ENCODE peak calls at places on chromosomes 1 and 21, in four cellular contexts. A, L, G and D are unnamed samples.

GRCh38 chr1:56647106-56647505 is 2.0 kb downstream of the PRKAA2 start:
- DNase-seq in A (no peak), L (no peak), G (no peak), D (no peak)

GRCh38 chr21:29321217-29321616 is 22.5 kb downstream of the BACH1 start:
- DNase-seq in A (no peak), L (no peak), G (no peak), D (no peak)

GRCh38 chr1:35174225-35174540 is 18.8 kb downstream of the SFPQ start:
- DNase-seq in G (no peak), L (no peak), A (no peak), D (no peak)

GRCh38 chr1:53681647-53682368 is 57.2 kb downstream of the GLIS1 start:
- DNase-seq in L (peak), G (peak), A (no peak), D (no peak)

GRCh38 chr21:29300547-29301138 is 1.9 kb downstream of the BACH1 start:
- DNase-seq in A (no peak), L (no peak), G (no peak), D (no peak)

GRCh38 chr1:168112673-168113305 is 23.9 kb downstream of the GPR161 start:
- DNase-seq in L (no peak), A (peak), G (peak), D (peak)

GRCh38 chr1:226988337-226988672 is 48.2 kb downstream of the COQ8A start:
- DNase-seq in L (peak), G (no peak), A (no peak), D (no peak)

GRCh38 chr1:106700151-106700550 is 356.3 kb upstream of the PRMT6 start:
- DNase-seq in G (peak), L (no peak), A (no peak), D (peak)

GRCh38 chr1:179883739-179884138 is 1.7 kb downstream of the TOR1AIP1 start:
- DNase-seq in G (peak), L (peak), A (no peak), D (no peak)

GRCh38 chr1:197341626-197342025 is 73.6 kb downstream of the CRB1 start:
- DNase-seq in A (no peak), G (peak), L (no peak), D (no peak)

GRCh38 chr1:44884746-44885145 is 41.7 kb upstream of the PTCH2 start:
- DNase-seq in A (no peak), L (no peak), G (peak), D (no peak)

GRCh38 chr1:41765109-41765655 is 153.5 kb downstream of the HIVEP3 start:
- DNase-seq in G (no peak), A (no peak), L (no peak), D (no peak)

GRCh38 chr1:187685338-187685737 is 856.6 kb downstream of the PLA2G4A start:
- DNase-seq in L (no peak), A (peak), G (peak), D (peak)

GRCh38 chr1:10339815-10340214 is 59.0 kb upstream of the PGD start:
- DNase-seq in L (peak), A (no peak), G (peak), D (peak)

GRCh38 chr21:25385912-25386474 is 221.3 kb downstream of the MRPL39 start:
- DNase-seq in L (peak), G (peak), A (peak), D (peak)

GRCh38 chr1:60819302-60819701 is 263.1 kb upstream of the NFIA start:
- DNase-seq in A (no peak), G (no peak), L (no peak), D (no peak)

GRCh38 chr1:207579436-207579799 is 65.5 kb upstream of the CR1L start:
- DNase-seq in L (peak), A (peak), G (peak), D (peak)

GRCh38 chr1:45037456-45037855 is 25.4 kb downstream of the UROD start:
- DNase-seq in G (peak), L (no peak), A (no peak), D (no peak)

GRCh38 chr1:226723640-226724532 is 15.2 kb downstream of the ITPKB start:
- DNase-seq in G (peak), A (no peak), L (peak), D (peak)

GRCh38 chr1:175262646-175263045 is 70.1 kb upstream of the KIAA0040 start:
- DNase-seq in L (no peak), G (no peak), A (no peak), D (peak)

GRCh38 chr1:3922201-3922725 is 22.2 kb upstream of the C1orf174 start:
- DNase-seq in G (no peak), A (no peak), L (no peak), D (no peak)

GRCh38 chr1:42035205-42035829 is 116.6 kb upstream of the HIVEP3 start:
- DNase-seq in G (peak), A (no peak), L (peak), D (peak)

GRCh38 chr1:167593860-167594259 is 36.2 kb upstream of the RCSD1 start:
- DNase-seq in G (no peak), A (no peak), L (no peak), D (no peak)

DNA sequence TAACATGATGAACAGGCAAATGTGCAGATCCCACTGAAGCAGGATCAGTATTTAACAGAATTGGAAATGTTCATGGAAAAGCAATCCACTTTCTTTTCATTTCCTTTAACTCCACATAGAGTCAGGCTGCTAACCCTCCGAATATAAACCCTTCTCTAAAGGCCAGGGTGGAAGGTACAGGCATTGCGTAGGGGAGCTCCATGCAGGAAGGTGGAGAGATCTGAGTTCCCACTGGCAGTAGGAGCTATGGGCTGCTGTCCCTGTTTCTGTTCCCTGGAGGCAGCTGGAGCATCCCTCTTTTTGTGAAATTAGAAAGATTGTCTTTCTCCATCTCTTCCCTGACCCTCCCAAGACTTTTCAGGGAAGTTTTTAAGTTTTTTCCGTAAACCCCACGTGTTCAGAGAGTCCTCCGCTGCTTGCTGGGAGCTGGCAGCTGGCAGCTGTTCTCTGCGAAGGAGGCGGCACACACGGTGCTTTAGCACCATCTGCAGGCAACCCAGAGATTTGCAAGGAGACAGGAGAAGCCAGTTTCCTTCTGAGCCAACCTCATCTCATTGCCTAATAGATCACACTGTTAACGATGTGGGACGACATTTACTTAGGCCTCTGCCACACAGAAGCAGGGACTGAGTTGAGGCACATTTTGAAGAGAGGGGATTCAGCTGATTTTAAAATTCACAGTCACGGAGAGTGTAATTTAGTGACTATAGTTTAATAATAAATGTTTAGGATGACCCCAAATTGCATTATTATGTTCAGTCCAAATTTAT is 55.4 kb upstream of the HOOK1 start:
- DNase-seq in G (peak), L (peak), A (peak), D (peak)
- H3K4me3 ChIP-seq in G (no peak), L (no peak), A (no peak), D (peak)

GRCh38 chr1:204741440-204741839 is 55.9 kb upstream of the LRRN2 start:
- DNase-seq in G (no peak), L (no peak), A (no peak), D (no peak)
- H3K4me3 ChIP-seq in G (no peak), L (no peak), A (no peak), D (no peak)

GRCh38 chr1:243301059-243301458 is 45.2 kb downstream of the SDCCAG8 start:
- DNase-seq in A (no peak), L (no peak), G (no peak), D (no peak)
- H3K4me3 ChIP-seq in A (no peak), L (no peak), G (no peak), D (no peak)

GRCh38 chr1:228276361-228276831 is 68.6 kb downstream of the OBSCN start:
- DNase-seq in A (no peak), G (no peak), L (no peak), D (no peak)
- H3K4me3 ChIP-seq in A (peak), G (peak), L (peak), D (peak)

GRCh38 chr1:115183158-115183557 is 93.9 kb upstream of the TSPAN2 start:
- DNase-seq in G (no peak), L (peak), A (no peak), D (no peak)
- H3K4me3 ChIP-seq in G (no peak), L (no peak), A (no peak), D (no peak)

DNA sequence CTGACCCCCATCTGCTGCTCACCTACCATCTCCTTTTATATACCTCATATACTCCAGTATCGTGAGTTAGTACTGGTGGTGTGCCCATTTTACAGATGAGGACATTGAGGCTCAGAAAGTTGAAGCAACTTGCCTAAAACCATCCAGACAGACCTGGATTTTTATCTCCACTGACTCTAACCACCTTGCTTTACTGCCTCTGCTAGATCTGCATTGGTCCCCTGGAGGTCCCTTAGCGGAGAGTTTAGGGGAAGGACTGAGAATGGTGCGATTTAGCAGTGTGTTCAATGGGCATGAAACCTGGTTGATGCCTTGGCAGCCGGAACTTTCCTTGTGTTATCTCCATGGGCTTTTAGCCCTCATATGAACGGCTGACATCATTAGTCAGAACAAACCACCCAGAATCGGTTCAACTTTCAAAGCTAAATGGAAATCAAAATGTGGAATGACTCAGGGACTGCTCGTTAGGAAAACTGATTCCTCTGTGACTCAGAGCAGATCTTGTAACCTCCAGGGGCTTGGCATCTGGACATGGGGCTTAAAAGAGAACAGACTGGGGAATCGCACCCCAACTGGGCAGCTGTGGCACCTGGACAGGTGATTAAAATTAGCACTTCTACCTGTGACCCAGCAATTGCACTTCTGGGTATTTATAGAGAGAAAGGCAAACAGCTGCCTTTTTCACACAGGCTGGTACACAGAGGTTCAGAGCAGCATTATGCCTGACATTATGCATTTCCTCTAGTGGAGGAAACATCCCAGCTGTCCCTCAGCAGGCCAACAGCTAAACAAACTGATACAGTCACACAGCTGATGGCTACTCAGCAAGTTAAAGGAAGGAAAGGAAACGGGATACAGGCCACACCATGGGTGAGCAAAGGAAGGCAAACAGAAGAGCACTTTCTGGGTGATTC is 25.3 kb downstream of the TMEM51 start:
- DNase-seq in G (peak), L (no peak), A (peak), D (peak)
- H3K4me3 ChIP-seq in G (no peak), L (no peak), A (no peak), D (no peak)

DNA sequence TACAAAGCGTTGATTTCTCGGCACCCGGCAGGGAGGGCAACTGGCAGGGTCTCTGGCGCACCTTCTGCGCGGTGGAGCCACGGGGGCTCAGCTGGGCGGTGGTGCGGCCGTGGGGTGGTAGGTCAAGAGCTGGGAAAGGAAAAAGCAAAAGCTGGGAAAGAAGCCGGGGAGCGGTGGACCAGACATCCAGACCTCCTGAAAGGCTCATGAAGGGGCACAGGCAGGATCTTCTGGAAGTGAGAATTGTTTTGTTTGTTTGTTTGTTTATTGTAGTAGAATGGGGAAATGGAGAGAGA is 7.2 kb upstream of the RNU1-1 start:
- DNase-seq in A (no peak), L (peak), G (no peak), D (no peak)
- H3K4me3 ChIP-seq in A (no peak), L (peak), G (no peak), D (no peak)

GRCh38 chr1:37636435-37636834 is 1.7 kb upstream of the RSPO1 start:
- DNase-seq in A (no peak), L (no peak), G (no peak), D (no peak)

GRCh38 chr1:37633950-37634553 is 640 bp downstream of the RSPO1 start:
- DNase-seq in A (no peak), L (peak), G (no peak), D (no peak)

GRCh38 chr1:37633040-37633949 is 1.4 kb downstream of the RSPO1 start:
- DNase-seq in G (no peak), L (peak), A (no peak), D (no peak)

GRCh38 chr1:37635309-37635902 is 714 bp upstream of the RSPO1 start:
- DNase-seq in L (no peak), A (no peak), G (no peak), D (no peak)

DNA sequence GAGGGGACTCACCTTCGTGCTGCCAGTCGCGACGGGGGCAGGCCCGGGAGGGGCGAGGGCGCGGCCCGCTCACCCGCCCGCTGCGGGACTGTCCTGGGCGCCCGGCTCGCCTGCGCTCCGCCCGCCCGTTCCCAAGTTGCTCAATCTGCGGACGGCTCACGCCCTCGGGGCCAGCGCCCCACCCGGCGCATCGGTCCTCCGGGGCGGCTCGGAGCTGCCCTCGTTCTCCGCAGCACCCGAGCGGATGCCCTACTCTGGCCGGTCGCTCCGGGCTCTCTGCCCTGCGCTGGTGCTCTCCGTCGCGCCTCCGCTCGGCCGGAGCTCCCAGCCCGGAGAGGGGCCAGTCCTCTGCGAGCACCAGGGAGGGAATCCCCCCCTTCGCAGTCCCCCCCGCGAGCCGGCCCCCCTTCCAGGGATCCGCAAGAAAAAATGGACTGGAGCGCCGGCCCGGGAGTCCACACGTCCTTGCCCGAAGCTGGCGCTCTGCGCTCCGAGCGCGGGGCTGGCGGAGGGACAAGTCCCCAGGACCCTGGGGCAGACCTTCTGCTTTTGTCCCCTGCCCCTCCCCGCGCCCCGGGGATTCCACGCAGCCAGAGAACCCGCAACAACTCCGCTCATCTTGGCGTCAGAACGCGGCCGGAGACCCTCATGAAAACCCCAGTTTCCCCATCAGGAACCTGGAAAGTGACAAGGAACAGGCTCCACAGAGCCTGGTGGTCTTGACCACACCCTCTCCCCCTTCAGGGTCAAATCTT is at the start of gene RSPO1:
- DNase-seq in G (peak), A (no peak), L (peak), D (peak)
- H3K4me3 ChIP-seq in G (peak), A (peak), L (peak), D (peak)

DNA sequence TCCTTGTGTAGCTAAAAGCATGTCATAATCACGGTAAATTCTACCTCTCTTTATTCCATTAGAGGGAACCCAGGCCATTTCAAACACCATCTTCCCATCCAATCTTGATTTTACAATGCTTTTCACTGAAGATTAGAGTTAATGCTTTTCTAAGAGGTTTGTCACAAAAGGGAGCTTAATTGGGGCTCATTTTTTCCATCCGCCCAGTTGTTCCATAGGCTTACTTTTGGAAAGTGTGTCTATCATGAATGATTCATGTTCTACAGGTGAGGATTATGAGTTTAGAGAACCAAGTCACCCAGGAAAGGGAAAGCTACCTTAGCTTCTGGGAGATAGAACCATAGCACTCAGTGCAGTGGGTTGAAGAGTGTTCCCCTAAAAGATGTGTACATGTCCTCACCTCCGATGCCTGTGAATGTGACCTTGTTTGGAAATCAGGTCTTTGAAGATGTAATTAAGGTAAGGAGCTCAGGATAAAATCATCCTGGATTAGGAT is 286.9 kb upstream of the RUNX1 start:
- DNase-seq in L (no peak), G (no peak), A (no peak), D (no peak)
- H3K4me3 ChIP-seq in L (no peak), G (no peak), A (no peak), D (no peak)